ENCODE peak calls at places on chromosomes 16 and 17, in six cellular contexts. Q, I, F, J, Z and C are unnamed samples.

GRCh38 chr17:75873587-75874322 is 4.6 kb downstream of the TRIM47 start:
- DNase-seq in J (no peak), Q (no peak), F (no peak), I (no peak), Z (no peak), C (no peak)

GRCh38 chr16:82682757-82683156 is 56.0 kb downstream of the CDH13 start:
- DNase-seq in J (no peak), F (no peak), Z (no peak), I (no peak), Q (no peak), C (no peak)

GRCh38 chr17:28968269-28968913 is 17.1 kb upstream of the PHF12 start:
- DNase-seq in J (no peak), Q (peak), Z (no peak), F (no peak), I (no peak), C (no peak)

GRCh38 chr16:8469102-8469778 is 121.1 kb downstream of the TMEM114 start:
- DNase-seq in J (no peak), F (no peak), I (no peak), Z (no peak), Q (no peak), C (no peak)

GRCh38 chr16:71358464-71359031 is at the start of gene CALB2:
- DNase-seq in I (peak), Z (no peak), J (peak), Q (peak), F (peak), C (no peak)

GRCh38 chr17:73415782-73416181 is 104.0 kb upstream of the CDC42EP4 start:
- DNase-seq in F (no peak), J (no peak), I (no peak), Z (no peak), Q (no peak), C (no peak)

GRCh38 chr17:78130439-78131101 is at the start of gene TMC8:
- DNase-seq in I (no peak), Q (peak), F (peak), J (peak), Z (no peak), C (no peak)

GRCh38 chr17:66915204-66915611 is 49.3 kb upstream of the CACNG4 start:
- DNase-seq in F (no peak), Z (no peak), Q (peak), J (no peak), I (no peak), C (no peak)

GRCh38 chr17:45172541-45173286 is 11.0 kb downstream of the HEXIM2 start:
- DNase-seq in Q (peak), I (peak), J (peak), F (peak), Z (peak), C (peak)

GRCh38 chr16:89586853-89587252 is 11.3 kb downstream of the CPNE7 start:
- DNase-seq in J (no peak), I (no peak), Q (no peak), Z (no peak), F (no peak), C (no peak)

GRCh38 chr17:30805944-30806456 is 18.5 kb downstream of the CRLF3 start:
- DNase-seq in F (no peak), J (no peak), Q (no peak), Z (no peak), I (no peak), C (no peak)

GRCh38 chr17:62746941-62747340 is 61.2 kb downstream of the MARCHF10 start:
- DNase-seq in Z (no peak), Q (no peak), F (no peak), I (no peak), J (no peak), C (no peak)

GRCh38 chr16:10738231-10739077 is 5.2 kb upstream of the NUBP1 start:
- DNase-seq in F (no peak), Q (peak), I (peak), J (no peak), Z (peak), C (peak)

GRCh38 chr17:14269473-14269872 is 31.4 kb upstream of the HS3ST3B1 start:
- DNase-seq in I (no peak), J (no peak), Q (peak), Z (no peak), F (no peak), C (no peak)

GRCh38 chr16:31438414-31438813 is 4.2 kb downstream of the ZNF843 start:
- DNase-seq in J (no peak), F (no peak), Z (no peak), Q (no peak), I (peak), C (no peak)

GRCh38 chr16:1932050-1933028 is 10.7 kb downstream of the MSRB1 start:
- DNase-seq in Q (peak), I (no peak), F (no peak), J (no peak), Z (no peak), C (no peak)

GRCh38 chr16:1930338-1930720 is 12.1 kb upstream of the HS3ST6 start:
- DNase-seq in Q (no peak), J (no peak), F (no peak), Z (no peak), I (no peak), C (no peak)

GRCh38 chr16:1933097-1933661 is 9.8 kb downstream of the MSRB1 start:
- DNase-seq in F (no peak), Z (no peak), Q (no peak), J (no peak), I (no peak), C (no peak)

GRCh38 chr16:1929105-1929504 is 10.9 kb upstream of the HS3ST6 start:
- DNase-seq in I (no peak), F (no peak), Z (no peak), Q (no peak), J (no peak), C (no peak)

GRCh38 chr16:1929578-1930337 is 11.5 kb upstream of the HS3ST6 start:
- DNase-seq in Q (peak), F (peak), J (peak), Z (peak), I (peak), C (peak)
- TF ChIP-seq CTCF in Q (peak), F (peak), J (peak), Z (peak), I (peak), C (peak)

GRCh38 chr16:54055191-54055590 is 231.4 kb downstream of the IRX3 start:
- DNase-seq in Q (no peak), I (no peak), J (no peak), F (no peak), Z (no peak), C (no peak)
- H3K27ac ChIP-seq in Q (no peak), I (no peak), J (no peak), F (no peak), Z (no peak), C (no peak)

GRCh38 chr17:33028778-33029177 is 37.1 kb downstream of the SPACA3 start:
- DNase-seq in J (no peak), I (no peak), Q (no peak), F (no peak), Z (no peak), C (no peak)
- TF ChIP-seq CTCF in J (no peak), I (no peak), Q (no peak), F (no peak), Z (peak), C (no peak)

GRCh38 chr17:9259419-9259818 is 238.1 kb downstream of the NTN1 start:
- DNase-seq in Q (no peak), J (no peak), F (no peak), I (no peak), Z (no peak), C (no peak)
- H3K27ac ChIP-seq in Q (no peak), J (no peak), F (no peak), I (no peak), Z (no peak), C (no peak)

GRCh38 chr16:79668502-79668901 is 68.0 kb upstream of the MAF start:
- DNase-seq in J (no peak), I (no peak), F (no peak), Z (no peak), Q (no peak), C (no peak)

GRCh38 chr16:79673635-79674034 is 73.1 kb upstream of the MAF start:
- DNase-seq in I (no peak), Z (no peak), F (no peak), J (no peak), Q (no peak), C (no peak)

GRCh38 chr16:79677799-79678525 is 77.4 kb upstream of the MAF start:
- DNase-seq in J (no peak), Z (no peak), I (no peak), F (no peak), Q (no peak), C (no peak)

GRCh38 chr16:79672524-79672923 is 72.0 kb upstream of the MAF start:
- DNase-seq in J (no peak), Z (no peak), I (no peak), F (no peak), Q (no peak), C (no peak)
- TF ChIP-seq CTCF in J (no peak), Z (no peak), I (no peak), F (no peak), Q (no peak), C (no peak)

DNA sequence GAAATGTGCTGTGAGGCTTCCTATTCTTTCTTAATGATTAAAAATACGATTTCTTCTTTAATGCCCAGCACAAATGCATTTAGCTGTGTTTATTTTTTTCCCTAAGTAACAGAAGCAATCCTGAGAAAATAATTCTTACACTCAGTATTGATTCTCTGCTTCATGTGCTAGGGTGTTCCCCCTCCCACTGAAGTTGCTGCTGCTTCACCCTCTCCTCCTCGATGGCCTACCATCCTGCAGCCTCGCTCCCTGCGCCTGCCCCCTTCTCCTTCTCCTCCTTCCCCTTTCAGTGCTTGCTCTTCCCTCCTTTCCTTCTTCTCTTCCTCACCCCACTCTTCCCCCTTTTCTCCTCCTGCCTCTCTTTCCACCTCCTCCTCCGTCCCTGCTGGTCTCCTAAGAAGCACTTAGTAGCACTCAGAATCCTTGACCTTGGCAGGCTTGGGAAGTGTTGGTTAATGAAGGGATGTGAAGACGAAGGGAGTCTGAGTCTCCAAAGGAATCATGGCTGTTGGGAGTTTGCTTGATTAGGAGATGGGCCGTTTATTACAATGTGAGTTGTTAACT is 119.7 kb downstream of the RPTOR start:
- DNase-seq in F (no peak), J (no peak), Z (no peak), Q (no peak), I (no peak), C (no peak)
- H3K27ac ChIP-seq in F (peak), J (peak), Z (no peak), Q (no peak), I (peak), C (no peak)